ENCODE peak calls at places on chromosomes 12 and 14, in five cellular contexts. R, B, V, M and W are unnamed samples.

GRCh38 chr14:103552011-103552797 is 10.3 kb downstream of the BAG5 start:
- DNase-seq in R (no peak), B (no peak), V (no peak), M (no peak), W (no peak)

GRCh38 chr12:40226652-40227051 is 1.9 kb downstream of the LRRK2 start:
- DNase-seq in R (no peak), B (no peak), V (no peak), M (peak), W (no peak)

GRCh38 chr12:70732287-70732686 is 95.1 kb upstream of the PTPRB start:
- DNase-seq in R (no peak), B (no peak), V (no peak), M (no peak), W (no peak)

GRCh38 chr12:121611306-121611705 is 15.0 kb upstream of the ORAI1 start:
- DNase-seq in R (no peak), B (no peak), V (no peak), M (no peak), W (no peak)

GRCh38 chr14:75969891-75970290 is 11.9 kb downstream of the TGFB3 start:
- DNase-seq in R (no peak), B (no peak), V (peak), M (no peak), W (no peak)

GRCh38 chr12:76820888-76821482 is 57.1 kb downstream of the ZDHHC17 start:
- DNase-seq in R (no peak), B (peak), V (no peak), M (peak), W (peak)

GRCh38 chr14:31582286-31582691 is 21.1 kb downstream of the NUBPL start:
- DNase-seq in R (no peak), B (no peak), V (peak), M (no peak), W (no peak)

GRCh38 chr12:116370004-116370404 is 92.5 kb upstream of the MED13L start:
- DNase-seq in R (no peak), B (no peak), V (no peak), M (peak), W (no peak)

GRCh38 chr12:87238466-87238865 is 790.7 kb downstream of the C12orf50 start:
- DNase-seq in R (no peak), B (no peak), V (no peak), M (no peak), W (no peak)

GRCh38 chr12:3311027-3311402 is 180.0 kb upstream of the PRMT8 start:
- DNase-seq in R (no peak), B (peak), V (no peak), M (no peak), W (no peak)

GRCh38 chr12:85690146-85690545 is 146.1 kb downstream of the RASSF9 start:
- DNase-seq in R (no peak), B (no peak), V (no peak), M (no peak), W (no peak)

GRCh38 chr12:104410786-104411185 is 46.0 kb upstream of the CHST11 start:
- DNase-seq in R (no peak), B (no peak), V (no peak), M (no peak), W (no peak)

GRCh38 chr12:79023784-79024183 is 159.2 kb downstream of the SYT1 start:
- DNase-seq in R (no peak), B (no peak), V (no peak), M (peak), W (no peak)

GRCh38 chr12:1651946-1652345 is 22.9 kb downstream of the WNT5B start:
- DNase-seq in R (no peak), B (no peak), V (no peak), M (no peak), W (no peak)

GRCh38 chr14:76919811-76920571 is 93.8 kb downstream of the LRRC74A start:
- DNase-seq in R (no peak), B (no peak), V (peak), M (peak), W (no peak)

GRCh38 chr14:95361373-95362179 is 41.9 kb upstream of the CLMN start:
- DNase-seq in R (peak), B (peak), V (peak), M (no peak), W (peak)

GRCh38 chr14:100292776-100293461 is 13.3 kb downstream of the SLC25A29 start:
- DNase-seq in R (no peak), B (no peak), V (no peak), M (no peak), W (no peak)

GRCh38 chr14:71371711-71372396 is 464.6 kb downstream of the PCNX1 start:
- DNase-seq in R (no peak), B (no peak), V (no peak), M (no peak), W (no peak)

GRCh38 chr12:79706676-79707075 is 15.9 kb upstream of the PAWR start:
- DNase-seq in R (no peak), B (no peak), V (no peak), M (no peak), W (no peak)

GRCh38 chr12:94805749-94806148 is 155.4 kb upstream of the TMCC3 start:
- DNase-seq in R (no peak), B (no peak), V (no peak), M (peak), W (no peak)

GRCh38 chr12:21129352-21129751 is 1.6 kb upstream of the SLCO1B1 start:
- DNase-seq in R (no peak), B (no peak), V (no peak), M (no peak), W (no peak)

GRCh38 chr12:54421175-54421872 is 2.3 kb upstream of the ITGA5 start:
- DNase-seq in R (no peak), B (no peak), V (no peak), M (no peak), W (no peak)

GRCh38 chr14:101594511-101595148 is 33.3 kb downstream of the DIO3 start:
- DNase-seq in R (no peak), B (no peak), V (no peak), M (no peak), W (no peak)

GRCh38 chr14:60233251-60233650 is 15.8 kb upstream of the PPM1A start:
- DNase-seq in R (no peak), B (no peak), V (no peak), M (no peak), W (no peak)

GRCh38 chr12:113980537-113981337 is 14.6 kb upstream of the RBM19 start:
- DNase-seq in R (peak), B (peak), V (peak), M (peak), W (peak)

GRCh38 chr12:47102845-47103666 is 23.3 kb upstream of the AMIGO2 start:
- DNase-seq in R (no peak), B (no peak), V (no peak), M (no peak), W (no peak)

GRCh38 chr12:16984484-16984883 is 378.5 kb upstream of the LMO3 start:
- DNase-seq in R (no peak), B (no peak), V (no peak), M (peak), W (no peak)

GRCh38 chr14:104436741-104437701 is 142.5 kb upstream of the C14orf180 start:
- DNase-seq in R (no peak), B (no peak), V (no peak), M (no peak), W (no peak)

GRCh38 chr12:50550530-50551223 is 45.9 kb downstream of the DIP2B start:
- DNase-seq in R (no peak), B (no peak), V (no peak), M (peak), W (no peak)

GRCh38 chr12:18696971-18697602 is 40.7 kb downstream of the PLCZ1 start:
- DNase-seq in R (no peak), B (no peak), V (no peak), M (no peak), W (no peak)

GRCh38 chr14:68910540-68910939 is 68.6 kb downstream of the ACTN1 start:
- DNase-seq in R (no peak), B (no peak), V (no peak), M (no peak), W (no peak)

GRCh38 chr14:51564460-51564859 is 87.2 kb upstream of the FRMD6 start:
- DNase-seq in R (no peak), B (no peak), V (no peak), M (no peak), W (no peak)

GRCh38 chr14:96105921-96106441 is 66.8 kb downstream of the C14orf132 start:
- DNase-seq in R (no peak), B (no peak), V (no peak), M (no peak), W (no peak)

GRCh38 chr12:108190529-108190928 is 61.4 kb downstream of the WSCD2 start:
- DNase-seq in R (no peak), B (no peak), V (peak), M (no peak), W (no peak)